ENCODE peak calls at places on chromosome 1, in ten cellular contexts. L, Z, S, R, I, V, Q, T, G and E are unnamed samples.

GRCh38 chr1:116913941-116914340 is 4.2 kb downstream of the PTGFRN start:
- DNase-seq in L (no peak), Z (no peak), S (no peak), R (no peak), I (no peak), V (no peak), Q (no peak), T (no peak), G (no peak), E (no peak)

GRCh38 chr1:222821239-222821638 is 6.4 kb downstream of the DISP1 start:
- DNase-seq in L (no peak), Z (no peak), S (no peak), R (no peak), I (no peak), V (no peak), Q (no peak), T (no peak), G (peak; percentile 15), E (no peak)

GRCh38 chr1:88800382-88801051 is 90.8 kb downstream of the GTF2B start:
- DNase-seq in L (peak; percentile 46), Z (no peak), S (no peak), R (no peak), I (no peak), V (no peak), Q (no peak), T (no peak), G (peak; percentile 13), E (peak; percentile 12)

GRCh38 chr1:62110198-62110817 is 84.3 kb upstream of the L1TD1 start:
- DNase-seq in L (no peak), Z (no peak), S (no peak), R (no peak), I (no peak), V (no peak), Q (no peak), T (no peak), G (no peak), E (no peak)

GRCh38 chr1:61353797-61354406 is 271.5 kb downstream of the NFIA start:
- DNase-seq in L (no peak), Z (no peak), S (no peak), R (no peak), I (no peak), V (no peak), Q (no peak), T (no peak), G (no peak), E (no peak)

GRCh38 chr1:19384113-19384512 is 72.0 kb downstream of the SLC66A1 start:
- DNase-seq in L (peak; percentile 55), Z (no peak), S (peak; percentile 87), R (no peak), I (no peak), V (peak; percentile 64), Q (no peak), T (no peak), G (peak; percentile 43), E (peak; percentile 47)

GRCh38 chr1:228225740-228226139 is 17.9 kb downstream of the OBSCN start:
- DNase-seq in L (no peak), Z (no peak), S (no peak), R (no peak), I (no peak), V (no peak), Q (no peak), T (no peak), G (no peak), E (no peak)

GRCh38 chr1:104780470-104781078 is 1030.9 kb downstream of the AMY1C start:
- DNase-seq in L (peak; percentile 14), Z (no peak), S (no peak), R (no peak), I (no peak), V (no peak), Q (no peak), T (no peak), G (peak; percentile 1), E (no peak)

GRCh38 chr1:67831850-67832513 is 1.3 kb downstream of the GNG12 start:
- DNase-seq in L (peak; percentile 43), Z (peak; percentile 82), S (peak; percentile 73), R (no peak), I (peak; percentile 64), V (peak; percentile 67), Q (no peak), T (peak; percentile 29), G (peak; percentile 81), E (peak; percentile 66)

GRCh38 chr1:220594356-220594755 is 66.4 kb downstream of the MARK1 start:
- DNase-seq in L (no peak), Z (no peak), S (no peak), R (no peak), I (no peak), V (no peak), Q (no peak), T (no peak), G (peak; percentile 33), E (no peak)
- H3K27ac ChIP-seq in L (no peak overlapping the region), Z (no peak overlapping the region), S (no peak overlapping the region), R (no peak overlapping the region), I (no peak overlapping the region), V (no peak overlapping the region), Q (no peak overlapping the region), T (no peak overlapping the region), G (no peak overlapping the region), E (no peak overlapping the region)

DNA sequence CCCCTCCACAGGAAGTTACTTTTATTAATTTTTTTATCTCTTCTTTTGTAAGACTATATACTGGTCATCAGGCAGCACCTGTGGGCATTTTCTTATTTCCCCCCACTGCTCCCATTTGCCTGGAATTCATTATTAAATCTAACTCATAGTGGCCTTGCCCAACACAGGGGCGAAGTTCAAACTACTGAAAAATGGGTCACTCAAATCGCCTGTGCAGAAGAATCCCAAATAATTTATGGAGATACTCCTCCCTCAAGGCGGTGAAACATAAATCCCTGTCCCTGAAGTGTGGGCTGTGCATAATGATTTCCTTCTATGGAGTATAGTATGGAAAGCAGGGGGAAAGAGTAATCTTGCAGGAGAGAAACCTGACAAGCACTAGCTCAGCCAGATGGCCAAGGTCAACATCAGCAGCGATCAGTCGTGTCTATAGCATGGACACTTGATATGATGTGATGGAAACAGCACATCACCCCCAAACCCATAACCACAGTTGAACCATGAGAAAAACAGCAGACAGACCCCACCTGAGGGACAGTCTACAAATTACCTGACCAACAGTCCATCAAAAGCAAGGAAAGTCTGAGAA is 7.8 kb downstream of the CAMK2N1 start:
- DNase-seq in L (no peak), Z (no peak), S (no peak), R (no peak), I (no peak), V (no peak), Q (no peak), T (no peak), G (no peak), E (no peak)
- H3K27me3 ChIP-seq in L (peaks cover 7% of the 10 kb centered on the region), Z (peaks cover 43% of the 10 kb centered on the region), S (no peaks in the 10 kb centered on the region), R (no peaks in the 10 kb centered on the region), I (no peaks in the 10 kb centered on the region), V (peaks cover 59% of the 10 kb centered on the region), Q (peaks cover 19% of the 10 kb centered on the region), T (no peaks in the 10 kb centered on the region), G (no peaks in the 10 kb centered on the region), E (no peaks in the 10 kb centered on the region)

GRCh38 chr1:11935040-11935378 is 492 bp downstream of the PLOD1 start:
- DNase-seq in L (no peak), Z (no peak), S (no peak), R (no peak), I (no peak), V (no peak), Q (no peak), T (no peak), G (no peak), E (no peak)

GRCh38 chr1:11930571-11931445 is 3.7 kb upstream of the PLOD1 start:
- DNase-seq in L (no peak), Z (no peak), S (no peak), R (no peak), I (no peak), V (peak; percentile 75), Q (no peak), T (no peak), G (peak; percentile 83), E (no peak)

GRCh38 chr1:11938722-11939526 is 4.4 kb downstream of the PLOD1 start:
- DNase-seq in L (peak; percentile 77), Z (no peak), S (peak; percentile 50), R (no peak), I (no peak), V (peak; percentile 93), Q (no peak), T (peak; percentile 75), G (no peak), E (no peak)

GRCh38 chr1:11931845-11932244 is 2.7 kb upstream of the PLOD1 start:
- DNase-seq in L (no peak), Z (no peak), S (no peak), R (no peak), I (no peak), V (no peak), Q (no peak), T (no peak), G (no peak), E (no peak)

DNA sequence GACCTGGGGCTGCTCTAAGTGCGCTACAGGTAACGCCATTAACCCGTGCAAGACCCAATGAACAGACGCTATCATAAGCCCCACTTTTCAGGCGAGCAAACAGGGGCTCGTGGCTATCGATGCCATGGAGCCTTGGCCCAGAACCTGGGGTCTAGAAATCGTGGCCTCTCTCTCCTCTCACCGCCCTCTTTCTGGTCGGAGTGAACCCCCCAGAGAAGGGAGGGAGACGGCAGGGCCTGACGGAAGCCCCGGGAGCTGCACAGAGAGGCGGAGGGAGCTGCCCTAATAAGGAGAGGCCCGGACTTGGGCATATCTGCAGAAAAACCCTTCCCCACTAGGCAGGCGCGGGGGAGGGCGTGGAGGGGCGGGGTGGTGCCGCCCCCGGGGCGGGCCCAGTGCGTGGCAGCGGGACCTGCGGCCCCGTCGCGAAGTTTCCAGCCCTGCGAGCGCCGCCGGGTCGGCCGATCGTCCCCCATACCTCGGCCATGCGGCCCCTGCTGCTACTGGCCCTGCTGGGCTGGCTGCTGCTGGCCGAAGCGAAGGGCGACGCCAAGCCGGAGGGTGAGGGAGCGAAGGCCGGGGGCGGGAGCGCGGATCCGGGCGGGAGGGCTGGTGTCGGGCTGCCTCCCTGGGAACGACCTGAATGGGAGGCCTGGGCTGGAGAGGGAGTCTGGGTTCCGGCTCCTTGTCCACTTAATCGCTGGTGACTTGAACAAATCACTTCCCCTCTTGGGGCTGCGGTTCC is at the start of gene PLOD1:
- DNase-seq in L (peak; percentile 95), Z (peak; percentile 97), S (peak; percentile 91), R (peak; percentile 19), I (peak; percentile 78), V (peak; percentile 92), Q (peak; percentile 36), T (peak; percentile 84), G (peak; percentile 84), E (peak; percentile 89)
- TF ChIP-seq POLR2A in L (peak; percentile 88), Z (no peak), S (peak; percentile 69), R (peak; percentile 75), I (peak; percentile 81), V (peak; percentile 88), Q (peak; percentile 92), T (peak; percentile 81), G (peak; percentile 63), E (no peak)

DNA sequence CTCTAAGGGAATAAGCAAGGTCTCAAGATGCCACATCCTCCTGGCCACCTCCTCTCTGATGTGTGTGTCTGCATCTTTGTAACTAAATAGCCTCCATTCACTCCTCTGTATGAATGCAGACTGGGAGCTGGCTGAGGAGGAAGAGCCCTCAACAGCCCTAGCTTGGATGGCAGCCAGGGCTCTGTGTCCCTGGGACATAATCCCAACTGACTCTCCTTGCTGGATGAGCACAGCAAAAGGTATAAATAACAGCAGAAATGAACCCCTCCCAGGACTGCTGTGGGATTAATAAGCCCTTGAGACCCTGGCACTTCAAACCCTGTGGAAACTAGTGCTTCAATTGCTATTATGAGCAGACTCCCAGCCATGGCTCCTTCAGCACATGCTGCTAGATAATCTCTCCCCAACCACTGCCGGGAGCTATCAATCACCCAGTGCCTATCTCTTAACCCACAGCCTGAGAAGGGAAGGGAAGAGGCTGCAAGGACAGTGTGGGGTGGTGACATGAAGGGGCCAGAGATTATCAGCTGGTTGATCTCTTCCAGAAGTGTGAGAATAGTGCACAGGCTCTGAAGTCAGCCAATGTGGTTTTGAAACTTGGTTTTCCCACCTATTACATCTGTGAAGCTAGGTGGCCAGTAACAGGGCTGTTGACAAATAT is 152.2 kb downstream of the TNR start:
- DNase-seq in L (peak; percentile 68), Z (no peak), S (no peak), R (no peak), I (peak; percentile 7), V (peak; percentile 57), Q (no peak), T (no peak), G (no peak), E (peak; percentile 9)
- H3K27ac ChIP-seq in L (no peak overlapping the region), Z (no peak overlapping the region), S (no peak overlapping the region), R (no peak overlapping the region), I (no peak overlapping the region), V (no peak overlapping the region), Q (no peak overlapping the region), T (no peak overlapping the region), G (no peak overlapping the region), E (no peak overlapping the region)